ENCODE peak calls at places on chromosomes 5 and 9, in nine cellular contexts. O, N, R, V, K, M, L, T and C are unnamed samples. For H3K4me1, the result is how much of the 10 kb centered on the place peaks cover.

GRCh38 chr9:136943291-136944093 is 1.0 kb downstream of the FBXW5 start:
- DNase-seq in R (peak), O (peak), N (peak), V (peak), K (no peak), T (peak), L (peak), M (peak), C (peak)

GRCh38 chr5:138653502-138653901 is 78.3 kb upstream of the HSPA9 start:
- DNase-seq in M (peak), R (peak), T (peak), V (peak), K (no peak), N (peak), L (peak), O (peak), C (peak)

GRCh38 chr9:132190966-132191365 is 29.1 kb downstream of the NTNG2 start:
- DNase-seq in T (no peak), K (no peak), N (no peak), M (no peak), L (no peak), O (no peak), V (no peak), R (no peak), C (no peak)

GRCh38 chr9:131395027-131395744 is 1.3 kb downstream of the PRRC2B start:
- DNase-seq in K (no peak), T (peak), O (no peak), R (peak), N (peak), L (peak), M (peak), V (peak), C (peak)

GRCh38 chr9:116123171-116123570 is 30.4 kb upstream of the PAPPA start:
- DNase-seq in L (no peak), K (no peak), R (no peak), N (no peak), M (no peak), T (no peak), V (no peak), O (no peak), C (no peak)

GRCh38 chr9:105500108-105500766 is 52.4 kb downstream of the FSD1L start:
- DNase-seq in V (no peak), R (no peak), T (no peak), N (peak), O (no peak), L (no peak), K (no peak), M (peak), C (no peak)

GRCh38 chr5:112729630-112730029 is 8.1 kb upstream of the APC start:
- DNase-seq in V (no peak), N (no peak), T (no peak), M (no peak), O (no peak), L (no peak), K (no peak), R (no peak), C (no peak)

GRCh38 chr9:108186996-108187395 is 668.8 kb downstream of the ACTL7B start:
- DNase-seq in R (no peak), K (peak), V (no peak), O (peak), M (no peak), L (no peak), N (no peak), T (peak), C (no peak)

GRCh38 chr5:124102491-124102890 is 590.5 kb downstream of the CSNK1G3 start:
- DNase-seq in K (peak), V (no peak), M (no peak), R (no peak), L (no peak), O (peak), N (no peak), T (no peak), C (peak)

GRCh38 chr5:90949469-90950358 is 391.1 kb downstream of the ADGRV1 start:
- DNase-seq in K (peak), V (no peak), L (peak), N (no peak), R (no peak), O (no peak), M (no peak), T (no peak), C (peak)

GRCh38 chr5:116289276-116289675 is 204.5 kb downstream of the COMMD10 start:
- DNase-seq in T (no peak), N (no peak), M (no peak), L (no peak), O (no peak), R (peak), K (no peak), V (no peak), C (peak)

GRCh38 chr9:7121055-7121454 is 363.3 kb downstream of the KDM4C start:
- DNase-seq in V (no peak), T (no peak), O (no peak), M (peak), N (no peak), R (no peak), K (peak), L (no peak), C (no peak)

GRCh38 chr9:4983541-4984165 is 1.4 kb upstream of the JAK2 start:
- DNase-seq in K (no peak), N (no peak), L (no peak), T (no peak), M (no peak), O (no peak), R (peak), V (no peak), C (no peak)

GRCh38 chr9:78567693-78568092 is 270.8 kb downstream of the PSAT1 start:
- DNase-seq in O (no peak), T (peak), K (no peak), R (no peak), M (peak), L (no peak), V (no peak), N (no peak), C (no peak)

GRCh38 chr9:110340306-110340705 is 2.6 kb upstream of the TXNDC8 start:
- DNase-seq in L (no peak), M (no peak), T (peak), V (no peak), K (peak), N (peak), R (peak), O (peak), C (peak)

GRCh38 chr5:179113945-179114641 is 53.9 kb downstream of the ZNF354C start:
- DNase-seq in O (no peak), K (no peak), T (no peak), L (no peak), M (no peak), N (no peak), R (no peak), V (no peak), C (no peak)

GRCh38 chr5:148268556-148268955 is at the start of gene SPINK13:
- DNase-seq in L (peak), O (peak), K (peak), T (peak), M (peak), V (peak), R (no peak), N (no peak), C (peak)

DNA sequence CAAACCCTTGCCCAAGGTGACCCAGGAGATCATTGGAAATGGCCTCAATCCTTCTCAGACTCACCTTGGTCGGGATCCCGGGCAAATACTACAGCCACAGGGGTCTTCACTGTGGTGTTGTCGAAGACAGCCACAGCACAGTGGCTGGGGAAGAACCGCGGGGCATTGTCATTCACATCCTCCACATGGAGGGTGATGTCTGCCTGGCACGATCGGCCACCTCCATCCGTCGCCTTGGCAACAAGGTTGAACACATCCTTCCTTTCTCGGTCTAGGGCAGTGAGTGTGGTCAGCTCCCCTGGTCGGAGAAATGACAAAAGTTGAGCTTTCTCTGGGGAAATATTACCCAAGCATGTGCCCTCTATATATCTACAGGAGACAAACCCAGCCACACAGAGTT is 56.8 kb downstream of the FAT2 start:
- DNase-seq in V (no peak), O (no peak), M (no peak), L (no peak), N (no peak), T (no peak), R (peak), K (no peak), C (no peak)
- TF ChIP-seq EZH2 in V (no peak), O (no peak), M (no peak), L (no peak), N (no peak), T (no peak), R (no peak), K (no peak), C (no peak)

DNA sequence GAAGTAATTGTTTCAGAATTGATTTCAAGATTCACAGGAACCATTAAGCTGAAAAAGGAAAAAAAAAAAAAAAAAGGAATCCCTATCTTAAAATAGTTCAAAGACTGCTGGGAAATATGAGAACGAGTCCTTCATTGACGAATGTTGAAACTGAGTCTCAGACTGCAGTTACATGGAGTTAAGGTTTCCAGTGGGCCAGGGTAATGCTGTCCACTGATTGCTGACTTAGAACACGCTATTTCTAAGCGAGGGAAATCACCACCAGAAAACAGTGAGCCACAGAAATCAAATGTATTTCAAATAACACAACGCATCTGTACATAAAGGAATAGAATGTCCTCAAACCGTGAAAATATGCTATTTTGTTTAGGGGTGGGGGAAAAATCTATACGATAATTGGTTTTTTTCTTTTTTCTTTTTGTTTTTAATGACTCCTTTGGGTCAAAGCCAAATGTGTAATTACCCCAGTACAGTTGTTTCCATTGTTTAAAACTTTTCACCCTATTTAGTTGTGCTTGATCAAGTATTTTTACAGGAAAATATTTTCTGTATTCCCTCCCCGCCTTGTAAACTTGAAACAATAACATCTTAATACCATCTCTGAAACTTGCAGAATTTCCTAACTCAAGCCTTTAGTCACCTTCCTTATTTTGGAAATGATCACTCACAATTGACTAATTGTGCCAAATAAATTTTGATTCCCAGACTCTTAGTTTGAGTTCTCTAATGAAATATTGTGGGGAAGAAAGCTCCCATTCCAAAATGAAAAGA is 208.3 kb downstream of the MCTP1 start:
- DNase-seq in T (no peak), M (no peak), R (no peak), K (no peak), O (no peak), N (no peak), V (no peak), L (no peak), C (no peak)
- H3K4me1 ChIP-seq in T (under half), M (under half), R (under half), K (under half), O (under half), N (under half), V (under half), L (under half), C (under half)

DNA sequence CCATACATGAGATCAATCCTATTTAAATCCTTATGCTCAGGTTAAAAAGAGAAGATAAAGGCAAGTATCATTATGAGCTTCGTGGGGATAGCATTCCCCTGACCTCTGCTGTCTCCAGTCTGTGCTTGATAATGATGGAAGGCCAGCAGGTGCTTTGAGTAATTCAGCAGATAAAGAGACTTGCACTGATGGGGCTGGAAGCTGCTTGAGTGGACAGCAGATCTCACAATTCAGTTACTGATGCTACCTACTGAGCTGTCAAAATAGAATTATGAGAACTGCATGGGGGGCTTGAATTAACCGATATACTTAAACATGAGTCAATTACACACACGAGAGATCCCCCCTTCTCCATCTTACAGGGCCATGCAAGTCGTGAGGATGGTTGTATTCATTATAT is 107.7 kb upstream of the GPR151 start:
- DNase-seq in K (no peak), R (no peak), V (no peak), O (no peak), T (no peak), L (no peak), N (no peak), M (no peak), C (no peak)
- TF ChIP-seq EZH2 in K (no peak), R (no peak), V (no peak), O (no peak), T (no peak), L (no peak), N (no peak), M (no peak), C (no peak)

GRCh38 chr5:94670726-94671125 is 52.3 kb downstream of the SLF1 start:
- DNase-seq in O (peak), K (peak), T (peak), L (no peak), N (no peak), V (no peak), R (no peak), M (no peak), C (no peak)
- H3K4me1 ChIP-seq in O (under half), K (under half), T (under half), L (under half), N (under half), V (under half), R (under half), M (under half), C (under half)

GRCh38 chr5:475704-476101 is 32.7 kb downstream of the EXOC3 start:
- DNase-seq in R (no peak), V (no peak), L (no peak), O (no peak), M (no peak), N (no peak), K (no peak), T (no peak), C (no peak)
- TF ChIP-seq EZH2 in R (no peak), V (no peak), L (no peak), O (no peak), M (no peak), N (no peak), K (no peak), T (no peak), C (no peak)

GRCh38 chr9:37969130-37969529 is 65.2 kb upstream of the SLC25A51 start:
- DNase-seq in K (peak), L (peak), O (no peak), V (no peak), T (peak), M (no peak), R (no peak), N (no peak), C (no peak)
- H3K4me1 ChIP-seq in K (half or more), L (half or more), O (under half), V (half or more), T (half or more), M (half or more), R (under half), N (under half), C (half or more)

GRCh38 chr9:98706651-98707103 is 2.1 kb downstream of the GABBR2 start:
- DNase-seq in R (no peak), O (peak), V (no peak), L (no peak), N (no peak), T (peak), K (peak), M (no peak), C (peak)

GRCh38 chr9:98708933-98709911 is at the start of gene GABBR2:
- DNase-seq in T (peak), K (no peak), O (no peak), R (peak), V (no peak), M (no peak), N (no peak), L (peak), C (no peak)

GRCh38 chr9:98707158-98708102 is 1.3 kb downstream of the GABBR2 start:
- DNase-seq in M (peak), V (peak), R (peak), O (peak), L (peak), K (peak), N (peak), T (peak), C (peak)

GRCh38 chr9:98709968-98710965 is 1.5 kb upstream of the GABBR2 start:
- DNase-seq in K (peak), L (peak), V (peak), M (peak), T (peak), N (no peak), R (peak), O (peak), C (peak)

DNA sequence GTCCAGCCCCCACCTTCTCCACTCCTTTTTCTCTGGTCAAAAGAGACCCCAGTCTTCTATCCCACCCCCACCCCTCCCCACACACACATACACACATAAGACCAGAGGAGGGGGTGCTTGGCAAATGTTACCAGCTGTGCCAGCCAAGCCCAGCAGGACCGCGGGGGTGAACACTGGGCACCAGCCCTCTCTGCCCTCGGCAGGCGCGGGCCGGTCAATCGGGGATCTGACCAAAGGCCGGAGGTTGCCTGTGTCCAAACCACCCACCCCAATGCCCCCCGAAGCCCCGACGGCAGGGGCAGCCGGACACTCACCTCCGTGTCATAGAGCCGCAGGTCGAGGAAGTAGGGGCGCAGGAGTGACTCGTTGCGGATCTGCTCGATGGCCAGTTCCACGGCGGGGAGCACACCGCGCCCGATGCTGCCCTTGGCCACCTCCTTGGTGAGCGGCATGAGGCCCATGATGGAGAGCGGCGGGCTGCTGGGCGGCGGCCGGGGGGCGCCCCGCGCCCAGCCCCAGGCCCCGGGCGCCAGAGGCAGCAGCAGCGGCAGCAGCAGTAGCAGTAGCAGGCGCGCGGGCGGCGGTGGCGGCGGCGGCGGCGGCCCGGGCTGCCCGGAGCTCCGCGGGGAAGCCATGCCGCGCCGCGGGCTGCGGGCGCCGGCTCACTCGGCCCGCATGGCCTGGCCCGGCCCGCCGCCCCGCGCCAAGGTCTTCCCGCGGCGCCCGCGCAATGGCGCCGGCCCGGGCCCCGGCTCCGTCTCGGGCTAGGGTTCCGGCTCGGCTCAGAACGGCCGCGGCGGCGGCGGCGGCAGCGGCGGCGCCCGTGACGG is 417 bp downstream of the GABBR2 start:
- DNase-seq in T (peak), L (no peak), O (no peak), R (peak), V (no peak), N (no peak), K (no peak), M (no peak), C (no peak)
- TF ChIP-seq EZH2 in T (no peak), L (no peak), O (no peak), R (peak), V (no peak), N (no peak), K (no peak), M (no peak), C (no peak)